ENCODE peak calls at places on chromosomes 4 and X, in nine cellular contexts. One of them, this sample, is unnamed.
A peak's percentile ranks its signal among the peaks of the same experiment; 100 is the strongest.

GRCh38 chr4:118962540-118962939 is 73.9 kb downstream of the SYNPO2 start:
- ATAC-seq in upper lobe of right lung: no peak
- ATAC-seq in body of pancreas: no peak
- ATAC-seq in heart right ventricle: no peak
- ATAC-seq in right lobe of liver: no peak
- ATAC-seq in activated T-cell treated with anti-CD3 and anti-CD28 coated beads, Interleukin-2, amount 50 U/mL, for 4 hours: no peak
- ATAC-seq in central memory CD8-positive, alpha-beta T cell: no peak
- ATAC-seq in gastroesophageal sphincter: no peak
- ATAC-seq in CD4-positive, alpha-beta T cell: no peak
- ATAC-seq in this sample: no peak

GRCh38 chr4:73451404-73451803 is 15.4 kb downstream of the AFP start:
- ATAC-seq in upper lobe of right lung: no peak
- ATAC-seq in body of pancreas: peak; percentile 38
- ATAC-seq in heart right ventricle: no peak
- ATAC-seq in right lobe of liver: peak; percentile 84
- ATAC-seq in activated T-cell treated with anti-CD3 and anti-CD28 coated beads, Interleukin-2, amount 50 U/mL, for 4 hours: no peak
- ATAC-seq in central memory CD8-positive, alpha-beta T cell: no peak
- ATAC-seq in gastroesophageal sphincter: no peak
- ATAC-seq in CD4-positive, alpha-beta T cell: no peak
- ATAC-seq in this sample: no peak

GRCh38 chr4:152118819-152119553 is 358.2 kb upstream of the GATB start:
- ATAC-seq in upper lobe of right lung: no peak
- ATAC-seq in body of pancreas: no peak
- ATAC-seq in heart right ventricle: no peak
- ATAC-seq in right lobe of liver: no peak
- ATAC-seq in activated T-cell treated with anti-CD3 and anti-CD28 coated beads, Interleukin-2, amount 50 U/mL, for 4 hours: no peak
- ATAC-seq in central memory CD8-positive, alpha-beta T cell: no peak
- ATAC-seq in gastroesophageal sphincter: no peak
- ATAC-seq in CD4-positive, alpha-beta T cell: no peak
- ATAC-seq in this sample: no peak

GRCh38 chr4:99413160-99413559 is 22.0 kb downstream of the ADH7 start:
- ATAC-seq in upper lobe of right lung: no peak
- ATAC-seq in body of pancreas: peak; percentile 67
- ATAC-seq in heart right ventricle: no peak
- ATAC-seq in right lobe of liver: peak; percentile 69
- ATAC-seq in activated T-cell treated with anti-CD3 and anti-CD28 coated beads, Interleukin-2, amount 50 U/mL, for 4 hours: no peak
- ATAC-seq in central memory CD8-positive, alpha-beta T cell: no peak
- ATAC-seq in gastroesophageal sphincter: no peak
- ATAC-seq in CD4-positive, alpha-beta T cell: no peak
- ATAC-seq in this sample: no peak

GRCh38 chrX:120014354-120015129 is 62.9 kb downstream of the RHOXF2B start:
- ATAC-seq in upper lobe of right lung: no peak
- ATAC-seq in body of pancreas: peak; percentile 37
- ATAC-seq in heart right ventricle: no peak
- ATAC-seq in right lobe of liver: no peak
- ATAC-seq in activated T-cell treated with anti-CD3 and anti-CD28 coated beads, Interleukin-2, amount 50 U/mL, for 4 hours: no peak
- ATAC-seq in central memory CD8-positive, alpha-beta T cell: peak; percentile 32
- ATAC-seq in gastroesophageal sphincter: peak; percentile 19
- ATAC-seq in CD4-positive, alpha-beta T cell: no peak
- ATAC-seq in this sample: no peak

GRCh38 chrX:152917969-152918579 is 20.2 kb downstream of the ZNF185 start:
- ATAC-seq in upper lobe of right lung: peak; percentile 52
- ATAC-seq in body of pancreas: no peak
- ATAC-seq in heart right ventricle: peak; percentile 32
- ATAC-seq in right lobe of liver: no peak
- ATAC-seq in activated T-cell treated with anti-CD3 and anti-CD28 coated beads, Interleukin-2, amount 50 U/mL, for 4 hours: no peak
- ATAC-seq in central memory CD8-positive, alpha-beta T cell: no peak
- ATAC-seq in gastroesophageal sphincter: peak; percentile 22
- ATAC-seq in CD4-positive, alpha-beta T cell: no peak
- ATAC-seq in this sample: no peak

GRCh38 chr4:185849543-185850185 is 37.7 kb upstream of the SORBS2 start:
- ATAC-seq in upper lobe of right lung: peak; percentile 64
- ATAC-seq in body of pancreas: peak; percentile 84
- ATAC-seq in heart right ventricle: peak; percentile 82
- ATAC-seq in right lobe of liver: no peak
- ATAC-seq in activated T-cell treated with anti-CD3 and anti-CD28 coated beads, Interleukin-2, amount 50 U/mL, for 4 hours: no peak
- ATAC-seq in central memory CD8-positive, alpha-beta T cell: no peak
- ATAC-seq in gastroesophageal sphincter: peak; percentile 77
- ATAC-seq in CD4-positive, alpha-beta T cell: no peak
- ATAC-seq in this sample: no peak

GRCh38 chr4:48228887-48229462 is 40.7 kb downstream of the TEC start:
- ATAC-seq in upper lobe of right lung: peak; percentile 28
- ATAC-seq in body of pancreas: no peak
- ATAC-seq in heart right ventricle: no peak
- ATAC-seq in right lobe of liver: peak; percentile 72
- ATAC-seq in activated T-cell treated with anti-CD3 and anti-CD28 coated beads, Interleukin-2, amount 50 U/mL, for 4 hours: no peak
- ATAC-seq in central memory CD8-positive, alpha-beta T cell: no peak
- ATAC-seq in gastroesophageal sphincter: no peak
- ATAC-seq in CD4-positive, alpha-beta T cell: no peak
- ATAC-seq in this sample: no peak

GRCh38 chr4:153318696-153319320 is 25.7 kb upstream of the MND1 start:
- ATAC-seq in upper lobe of right lung: peak; percentile 75
- ATAC-seq in body of pancreas: peak; percentile 67
- ATAC-seq in heart right ventricle: peak; percentile 72
- ATAC-seq in right lobe of liver: peak; percentile 91
- ATAC-seq in activated T-cell treated with anti-CD3 and anti-CD28 coated beads, Interleukin-2, amount 50 U/mL, for 4 hours: peak; percentile 46
- ATAC-seq in central memory CD8-positive, alpha-beta T cell: no peak
- ATAC-seq in gastroesophageal sphincter: peak; percentile 60
- ATAC-seq in CD4-positive, alpha-beta T cell: no peak
- ATAC-seq in this sample: peak; percentile 45

GRCh38 chr4:110268790-110269189 is 70.4 kb upstream of the ELOVL6 start:
- ATAC-seq in upper lobe of right lung: no peak
- ATAC-seq in body of pancreas: no peak
- ATAC-seq in heart right ventricle: no peak
- ATAC-seq in right lobe of liver: no peak
- ATAC-seq in activated T-cell treated with anti-CD3 and anti-CD28 coated beads, Interleukin-2, amount 50 U/mL, for 4 hours: no peak
- ATAC-seq in central memory CD8-positive, alpha-beta T cell: no peak
- ATAC-seq in gastroesophageal sphincter: no peak
- ATAC-seq in CD4-positive, alpha-beta T cell: no peak
- ATAC-seq in this sample: no peak

GRCh38 chr4:184288451-184289178 is 70.9 kb upstream of the ENPP6 start:
- ATAC-seq in upper lobe of right lung: peak; percentile 67
- ATAC-seq in body of pancreas: no peak
- ATAC-seq in heart right ventricle: no peak
- ATAC-seq in right lobe of liver: peak; percentile 8
- ATAC-seq in activated T-cell treated with anti-CD3 and anti-CD28 coated beads, Interleukin-2, amount 50 U/mL, for 4 hours: peak; percentile 88
- ATAC-seq in central memory CD8-positive, alpha-beta T cell: peak; percentile 24
- ATAC-seq in gastroesophageal sphincter: no peak
- ATAC-seq in CD4-positive, alpha-beta T cell: peak; percentile 29
- ATAC-seq in this sample: peak; percentile 87

GRCh38 chr4:154822775-154823174 is 41.7 kb downstream of the RBM46 start:
- ATAC-seq in upper lobe of right lung: no peak
- ATAC-seq in body of pancreas: no peak
- ATAC-seq in heart right ventricle: no peak
- ATAC-seq in right lobe of liver: no peak
- ATAC-seq in activated T-cell treated with anti-CD3 and anti-CD28 coated beads, Interleukin-2, amount 50 U/mL, for 4 hours: no peak
- ATAC-seq in central memory CD8-positive, alpha-beta T cell: no peak
- ATAC-seq in gastroesophageal sphincter: no peak
- ATAC-seq in CD4-positive, alpha-beta T cell: no peak
- ATAC-seq in this sample: no peak

GRCh38 chr4:52861171-52861873 is 795 bp upstream of the RASL11B start:
- ATAC-seq in upper lobe of right lung: no peak
- ATAC-seq in body of pancreas: no peak
- ATAC-seq in heart right ventricle: no peak
- ATAC-seq in right lobe of liver: no peak
- ATAC-seq in activated T-cell treated with anti-CD3 and anti-CD28 coated beads, Interleukin-2, amount 50 U/mL, for 4 hours: no peak
- ATAC-seq in central memory CD8-positive, alpha-beta T cell: no peak
- ATAC-seq in gastroesophageal sphincter: no peak
- ATAC-seq in CD4-positive, alpha-beta T cell: no peak
- ATAC-seq in this sample: no peak

GRCh38 chr4:168536448-168536847 is 39.6 kb downstream of the PALLD start:
- ATAC-seq in upper lobe of right lung: no peak
- ATAC-seq in body of pancreas: no peak
- ATAC-seq in heart right ventricle: no peak
- ATAC-seq in right lobe of liver: no peak
- ATAC-seq in activated T-cell treated with anti-CD3 and anti-CD28 coated beads, Interleukin-2, amount 50 U/mL, for 4 hours: no peak
- ATAC-seq in central memory CD8-positive, alpha-beta T cell: no peak
- ATAC-seq in gastroesophageal sphincter: no peak
- ATAC-seq in CD4-positive, alpha-beta T cell: no peak
- ATAC-seq in this sample: no peak

GRCh38 chr4:51884055-51884454 is 41.1 kb downstream of the DCUN1D4 start:
- ATAC-seq in upper lobe of right lung: no peak
- ATAC-seq in body of pancreas: no peak
- ATAC-seq in heart right ventricle: no peak
- ATAC-seq in right lobe of liver: peak; percentile 15
- ATAC-seq in activated T-cell treated with anti-CD3 and anti-CD28 coated beads, Interleukin-2, amount 50 U/mL, for 4 hours: no peak
- ATAC-seq in central memory CD8-positive, alpha-beta T cell: no peak
- ATAC-seq in gastroesophageal sphincter: no peak
- ATAC-seq in CD4-positive, alpha-beta T cell: no peak
- ATAC-seq in this sample: no peak

GRCh38 chrX:110301194-110301593 is 16.7 kb downstream of the AMMECR1 start:
- ATAC-seq in upper lobe of right lung: no peak
- ATAC-seq in body of pancreas: no peak
- ATAC-seq in heart right ventricle: no peak
- ATAC-seq in right lobe of liver: no peak
- ATAC-seq in activated T-cell treated with anti-CD3 and anti-CD28 coated beads, Interleukin-2, amount 50 U/mL, for 4 hours: no peak
- ATAC-seq in central memory CD8-positive, alpha-beta T cell: no peak
- ATAC-seq in gastroesophageal sphincter: no peak
- ATAC-seq in CD4-positive, alpha-beta T cell: no peak
- ATAC-seq in this sample: no peak